ENCODE peak calls at places on chromosomes 2 and 18, in eight cellular contexts. X, Y, C, I, P, J, Q and T are unnamed samples.

GRCh38 chr2:24015562-24016375 is 5.9 kb downstream of the MFSD2B start:
- DNase-seq in C (peak; percentile 43), J (no peak), I (no peak), X (peak; percentile 62), Q (peak; percentile 9), P (peak; percentile 95), Y (peak; percentile 68), T (peak; percentile 83)

GRCh38 chr2:12416600-12416999 is 300.1 kb upstream of the TRIB2 start:
- DNase-seq in P (peak; percentile 16), C (no peak), X (peak; percentile 42), Y (peak; percentile 54), Q (peak; percentile 37), J (peak; percentile 7), I (peak; percentile 48), T (peak; percentile 50)

GRCh38 chr2:240929364-240930095 is 23.4 kb downstream of the CROCC2 start:
- DNase-seq in I (no peak), P (no peak), X (no peak), Y (no peak), J (no peak), Q (no peak), C (no peak), T (no peak)

GRCh38 chr2:55875434-55876135 is 48.0 kb downstream of the EFEMP1 start:
- DNase-seq in I (no peak), Q (no peak), P (no peak), C (no peak), J (no peak), X (peak; percentile 60), Y (peak; percentile 60), T (peak; percentile 61)

GRCh38 chr2:216553093-216553478 is 54.4 kb downstream of the RPL37A start:
- DNase-seq in P (no peak), Y (no peak), I (no peak), Q (no peak), J (no peak), C (no peak), X (no peak), T (peak; percentile 71)

GRCh38 chr18:79738565-79739439 is 58.9 kb upstream of the KCNG2 start:
- DNase-seq in P (no peak), Q (no peak), J (no peak), Y (peak; percentile 91), C (no peak), I (no peak), X (peak; percentile 78), T (no peak)

GRCh38 chr2:73112026-73112912 is 479 bp downstream of the RAB11FIP5 start:
- DNase-seq in X (peak; percentile 57), C (no peak), P (peak; percentile 61), Q (no peak), J (no peak), I (peak; percentile 22), Y (peak; percentile 59), T (no peak)

GRCh38 chr2:240798327-240798905 is 21.6 kb downstream of the KIF1A start:
- DNase-seq in X (no peak), Y (no peak), I (no peak), J (no peak), Q (no peak), P (no peak), C (no peak), T (no peak)

GRCh38 chr2:128491845-128492244 is 173.2 kb upstream of the HS6ST1 start:
- DNase-seq in Q (no peak), P (no peak), J (no peak), Y (no peak), I (no peak), X (no peak), C (no peak), T (no peak)

GRCh38 chr2:119219873-119220272 is 3.8 kb upstream of the STEAP3 start:
- DNase-seq in J (no peak), I (no peak), X (no peak), Q (no peak), C (no peak), Y (peak; percentile 36), P (no peak), T (peak; percentile 35)

GRCh38 chr18:80245781-80246655 is 1.3 kb downstream of the PARD6G start:
- DNase-seq in X (no peak), Y (no peak), Q (no peak), C (no peak), J (no peak), I (no peak), P (no peak), T (no peak)

GRCh38 chr2:19819097-19820065 is 82.4 kb downstream of the TTC32 start:
- DNase-seq in X (peak; percentile 59), P (peak; percentile 65), J (no peak), Y (peak; percentile 54), Q (peak; percentile 56), I (no peak), C (peak; percentile 62), T (peak; percentile 88)
- TF ChIP-seq CTCF in X (no peak), P (no peak), J (no peak), Y (no peak), Q (no peak), I (no peak), C (no peak), T (peak; percentile 2)

DNA sequence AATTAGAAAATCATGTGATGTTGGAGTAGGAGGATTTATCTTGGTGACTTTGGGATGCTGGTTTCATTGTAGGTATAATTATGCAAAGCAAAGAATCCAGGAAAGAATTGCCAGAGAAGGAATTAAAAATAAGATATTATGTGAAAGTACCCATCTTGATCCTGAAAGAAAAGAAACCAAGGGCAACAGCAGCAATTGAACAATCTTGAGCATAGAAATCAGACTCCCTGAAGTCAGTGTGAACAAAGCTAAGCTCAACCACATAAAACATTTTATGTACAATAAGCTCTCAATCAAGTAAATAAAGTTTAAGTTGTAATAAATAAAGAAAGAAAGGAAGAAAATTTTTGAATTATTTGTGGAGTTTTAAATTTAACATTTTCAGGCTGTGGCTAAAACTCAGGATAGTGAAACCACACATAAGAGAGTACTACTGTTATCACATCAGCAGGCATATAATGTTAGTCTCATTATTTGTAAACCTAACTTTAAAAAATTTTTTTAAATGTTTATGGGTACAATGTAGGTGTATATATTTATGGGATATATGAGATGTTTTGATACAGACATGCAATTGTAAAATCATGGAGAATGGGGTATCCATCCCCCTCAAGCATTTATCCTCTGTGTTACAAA is 32.8 kb upstream of the GPR55 start:
- DNase-seq in C (no peak), I (no peak), X (no peak), Q (no peak), Y (no peak), J (no peak), P (no peak), T (no peak)
- H3K4me3 ChIP-seq in C (peak overlapping the region; percentile 29), I (peak overlapping the region; percentile 41), X (peak overlapping the region; percentile 39), Q (peak overlapping the region; percentile 23), Y (peak overlapping the region; percentile 24), J (no peak overlapping the region), P (peak overlapping the region; percentile 43), T (peak overlapping the region; percentile 44)

DNA sequence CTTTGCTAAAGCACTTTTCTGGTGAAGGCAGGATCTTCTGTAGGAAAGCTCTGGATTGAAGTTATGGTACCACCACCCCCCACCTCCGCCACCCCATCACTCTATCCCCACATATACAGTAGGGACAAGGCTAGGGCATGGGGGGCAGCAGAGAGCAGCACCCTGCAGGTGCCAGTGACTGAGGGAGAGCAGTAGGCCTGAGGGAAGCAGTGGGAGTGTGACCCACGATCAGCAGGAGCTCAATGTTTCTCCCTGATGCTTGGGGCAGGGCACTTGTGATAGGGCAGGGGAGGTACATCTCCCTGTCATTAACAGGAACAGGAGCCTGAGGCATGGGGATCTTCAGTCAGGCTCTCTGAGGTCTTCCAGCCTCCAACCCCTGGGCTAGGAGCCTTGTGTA is 121.6 kb downstream of the ZFP36L2 start:
- DNase-seq in P (no peak), Y (no peak), I (no peak), Q (no peak), C (no peak), X (no peak), J (no peak), T (no peak)
- TF ChIP-seq CTCF in P (no peak), Y (peak; percentile 4), I (peak; percentile 5), Q (no peak), C (no peak), X (no peak), J (peak; percentile 44), T (no peak)

DNA sequence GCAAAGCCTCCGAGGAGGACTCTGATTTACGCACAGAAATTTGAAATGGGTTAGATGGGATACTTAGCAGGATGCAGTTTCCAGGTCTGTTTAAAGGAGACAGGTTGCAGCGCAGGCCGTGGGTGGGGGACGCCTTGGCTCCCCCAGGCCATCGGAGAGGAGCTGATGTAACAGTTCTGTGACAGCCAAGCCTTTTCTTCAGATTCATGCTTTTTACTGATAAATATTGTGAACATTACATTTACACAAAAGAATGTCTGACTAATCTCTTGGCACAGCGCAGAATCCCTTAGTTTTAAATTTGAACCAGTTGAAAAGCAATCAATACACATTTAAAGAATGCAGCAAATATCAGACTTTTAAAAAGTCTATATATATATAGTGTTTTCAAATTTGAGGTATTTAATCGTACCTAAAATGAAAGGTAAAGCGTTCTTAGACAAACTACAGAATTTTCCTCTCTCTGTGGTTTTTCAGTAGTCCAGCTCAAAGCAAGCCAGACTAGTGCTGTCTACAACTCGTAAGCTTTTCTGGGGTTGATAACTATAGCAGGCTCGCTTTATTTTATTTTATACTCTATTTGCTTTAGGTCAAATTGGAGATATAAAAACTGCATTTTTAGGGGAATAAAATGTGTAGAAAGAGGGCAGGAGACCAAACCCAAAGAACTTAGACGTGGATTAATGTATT is 221.9 kb downstream of the PIEZO2 start:
- DNase-seq in I (no peak), X (peak; percentile 73), P (no peak), Q (no peak), C (no peak), Y (peak; percentile 82), J (no peak), T (peak; percentile 73)
- H3K4me3 ChIP-seq in I (no peak overlapping the region), X (peak overlapping the region; percentile 25), P (no peak overlapping the region), Q (no peak overlapping the region), C (no peak overlapping the region), Y (no peak overlapping the region), J (peak overlapping the region; percentile 11), T (peak overlapping the region; percentile 3)

GRCh38 chr2:96074156-96074555 is 39.4 kb upstream of the GPAT2 start:
- DNase-seq in X (no peak), I (no peak), P (no peak), J (no peak), Q (no peak), Y (no peak), C (no peak), T (no peak)

GRCh38 chr2:96072746-96073145 is 38.0 kb upstream of the GPAT2 start:
- DNase-seq in J (no peak), I (no peak), P (no peak), X (no peak), Y (no peak), Q (no peak), C (no peak), T (no peak)

GRCh38 chr2:96075199-96075771 is 40.6 kb upstream of the GPAT2 start:
- DNase-seq in Q (no peak), J (no peak), P (no peak), I (no peak), C (no peak), Y (no peak), X (no peak), T (no peak)

DNA sequence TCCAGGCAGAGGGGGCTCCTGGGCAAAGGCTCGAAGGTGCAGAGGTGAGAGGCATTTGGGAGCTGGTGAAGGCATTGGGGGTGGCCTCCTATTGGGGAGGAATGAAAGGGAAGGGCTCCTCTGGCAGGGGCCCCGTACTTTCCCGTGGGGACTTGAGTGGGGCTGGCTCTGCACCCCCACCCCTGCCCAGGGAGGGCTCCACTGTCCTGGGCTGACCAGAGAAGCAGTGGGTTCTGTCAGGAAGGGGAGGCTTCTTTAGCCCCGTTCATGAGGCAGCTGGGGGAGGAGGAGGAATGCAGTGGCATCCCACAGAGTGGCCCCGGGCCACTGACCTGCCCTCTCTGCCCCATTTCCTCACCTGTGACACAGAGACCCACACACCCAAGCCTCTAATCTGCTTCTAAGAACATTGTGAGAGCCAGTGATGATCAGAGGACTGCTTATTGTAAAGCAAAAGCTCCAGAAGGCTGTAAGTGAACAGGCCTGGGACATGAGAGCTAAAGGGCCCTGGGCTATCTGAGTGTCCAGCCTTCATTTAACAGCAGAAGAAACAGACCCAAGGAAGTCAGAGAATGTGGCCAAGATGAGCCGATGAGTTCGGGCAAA is 38.6 kb upstream of the GPAT2 start:
- DNase-seq in I (no peak), Q (no peak), X (no peak), Y (no peak), C (no peak), J (no peak), P (no peak), T (no peak)
- TF ChIP-seq CTCF in I (no peak), Q (no peak), X (no peak), Y (no peak), C (no peak), J (no peak), P (no peak), T (no peak)